ENCODE peak calls at places on chromosomes 3 and 15, in seven cellular contexts. One of them, this sample, is unnamed.

GRCh38 chr3:147409143-147410121 is at the start of gene ZIC1:
- DNase-seq in psoas muscle: no peak
- DNase-seq in astrocyte: peak; percentile 59
- DNase-seq in IMR-90: no peak
- DNase-seq in foreskin keratinocyte: no peak
- DNase-seq in lung: no peak
- DNase-seq in heart left ventricle: no peak
- DNase-seq in this sample: no peak

GRCh38 chr3:195240171-195240701 is 30.7 kb downstream of the XXYLT1 start:
- DNase-seq in astrocyte: no peak
- DNase-seq in IMR-90: no peak
- DNase-seq in lung: peak; percentile 36
- DNase-seq in psoas muscle: peak; percentile 61
- DNase-seq in heart left ventricle: peak; percentile 76
- DNase-seq in foreskin keratinocyte: no peak
- DNase-seq in this sample: no peak

GRCh38 chr15:71055461-71055860 is 59.8 kb upstream of the THSD4 start:
- DNase-seq in astrocyte: peak; percentile 58
- DNase-seq in psoas muscle: no peak
- DNase-seq in heart left ventricle: no peak
- DNase-seq in IMR-90: peak; percentile 80
- DNase-seq in foreskin keratinocyte: no peak
- DNase-seq in lung: no peak
- DNase-seq in this sample: no peak

GRCh38 chr3:39255503-39256325 is 24.1 kb downstream of the CX3CR1 start:
- DNase-seq in psoas muscle: no peak
- DNase-seq in lung: peak; percentile 38
- DNase-seq in astrocyte: no peak
- DNase-seq in heart left ventricle: peak; percentile 42
- DNase-seq in foreskin keratinocyte: no peak
- DNase-seq in IMR-90: no peak
- DNase-seq in this sample: no peak

GRCh38 chr15:40793216-40793989 is 13.5 kb upstream of the ZFYVE19 start:
- DNase-seq in lung: no peak
- DNase-seq in IMR-90: peak; percentile 98
- DNase-seq in astrocyte: peak; percentile 94
- DNase-seq in heart left ventricle: peak; percentile 48
- DNase-seq in foreskin keratinocyte: no peak
- DNase-seq in psoas muscle: peak; percentile 36
- DNase-seq in this sample: no peak

GRCh38 chr3:175477651-175478224 is 618.6 kb downstream of the NAALADL2 start:
- DNase-seq in lung: no peak
- DNase-seq in psoas muscle: no peak
- DNase-seq in heart left ventricle: no peak
- DNase-seq in foreskin keratinocyte: no peak
- DNase-seq in IMR-90: no peak
- DNase-seq in astrocyte: no peak
- DNase-seq in this sample: no peak

GRCh38 chr15:45855907-45856579 is 221.2 kb downstream of the SQOR start:
- DNase-seq in heart left ventricle: no peak
- DNase-seq in lung: no peak
- DNase-seq in IMR-90: no peak
- DNase-seq in foreskin keratinocyte: peak; percentile 93
- DNase-seq in astrocyte: no peak
- DNase-seq in psoas muscle: no peak
- DNase-seq in this sample: no peak

GRCh38 chr15:27492021-27492621 is 521.1 kb downstream of the GABRG3 start:
- DNase-seq in psoas muscle: no peak
- DNase-seq in foreskin keratinocyte: no peak
- DNase-seq in IMR-90: peak; percentile 1
- DNase-seq in lung: no peak
- DNase-seq in astrocyte: peak; percentile 97
- DNase-seq in heart left ventricle: no peak
- DNase-seq in this sample: no peak

GRCh38 chr3:195239121-195239520 is 31.8 kb downstream of the XXYLT1 start:
- DNase-seq in foreskin keratinocyte: no peak
- DNase-seq in psoas muscle: no peak
- DNase-seq in astrocyte: no peak
- DNase-seq in heart left ventricle: no peak
- DNase-seq in IMR-90: no peak
- DNase-seq in lung: peak; percentile 24
- DNase-seq in this sample: no peak

GRCh38 chr3:56810912-56811544 is 9.3 kb upstream of the ARHGEF3 start:
- DNase-seq in astrocyte: no peak
- DNase-seq in psoas muscle: no peak
- DNase-seq in foreskin keratinocyte: no peak
- DNase-seq in IMR-90: no peak
- DNase-seq in lung: no peak
- DNase-seq in heart left ventricle: no peak
- DNase-seq in this sample: no peak

GRCh38 chr15:58260186-58260910 is 122.2 kb downstream of the AQP9 start:
- DNase-seq in astrocyte: no peak
- DNase-seq in foreskin keratinocyte: no peak
- DNase-seq in IMR-90: peak; percentile 16
- DNase-seq in heart left ventricle: peak; percentile 40
- DNase-seq in lung: no peak
- DNase-seq in psoas muscle: no peak
- DNase-seq in this sample: no peak

GRCh38 chr15:34358948-34359347 is 8.0 kb downstream of the LPCAT4 start:
- DNase-seq in heart left ventricle: no peak
- DNase-seq in foreskin keratinocyte: no peak
- DNase-seq in IMR-90: no peak
- DNase-seq in psoas muscle: no peak
- DNase-seq in astrocyte: no peak
- DNase-seq in lung: no peak
- DNase-seq in this sample: no peak

GRCh38 chr3:133292251-133292650 is 107.6 kb upstream of the BFSP2 start:
- DNase-seq in heart left ventricle: no peak
- DNase-seq in astrocyte: no peak
- DNase-seq in foreskin keratinocyte: no peak
- DNase-seq in psoas muscle: no peak
- DNase-seq in IMR-90: no peak
- DNase-seq in lung: no peak
- DNase-seq in this sample: no peak

GRCh38 chr3:119292666-119293065 is 1.5 kb upstream of the ARHGAP31 start:
- DNase-seq in heart left ventricle: no peak
- DNase-seq in astrocyte: no peak
- DNase-seq in IMR-90: no peak
- DNase-seq in lung: no peak
- DNase-seq in psoas muscle: no peak
- DNase-seq in foreskin keratinocyte: no peak
- DNase-seq in this sample: no peak

GRCh38 chr3:186930143-186930638 is at the start of gene ST6GAL1:
- DNase-seq in IMR-90: peak; percentile 37
- DNase-seq in astrocyte: peak; percentile 50
- DNase-seq in lung: peak; percentile 78
- DNase-seq in heart left ventricle: peak; percentile 82
- DNase-seq in psoas muscle: peak; percentile 74
- DNase-seq in foreskin keratinocyte: peak; percentile 25
- DNase-seq in this sample: peak; percentile 50

GRCh38 chr3:37730383-37730782 is 131.3 kb upstream of the CTDSPL start:
- DNase-seq in heart left ventricle: no peak
- DNase-seq in lung: no peak
- DNase-seq in foreskin keratinocyte: no peak
- DNase-seq in psoas muscle: no peak
- DNase-seq in astrocyte: no peak
- DNase-seq in IMR-90: no peak
- DNase-seq in this sample: no peak

GRCh38 chr3:182636646-182637045 is 156.7 kb upstream of the ATP11B start:
- DNase-seq in foreskin keratinocyte: peak; percentile 56
- DNase-seq in psoas muscle: no peak
- DNase-seq in lung: no peak
- DNase-seq in heart left ventricle: no peak
- DNase-seq in astrocyte: peak; percentile 12
- DNase-seq in IMR-90: no peak
- DNase-seq in this sample: no peak

GRCh38 chr15:41585140-41586047 is 26.4 kb downstream of the TYRO3 start:
- DNase-seq in lung: peak; percentile 56
- DNase-seq in IMR-90: peak; percentile 44
- DNase-seq in astrocyte: peak; percentile 49
- DNase-seq in heart left ventricle: peak; percentile 51
- DNase-seq in psoas muscle: peak; percentile 62
- DNase-seq in foreskin keratinocyte: peak; percentile 21
- DNase-seq in this sample: no peak

GRCh38 chr15:48627260-48627969 is 18.1 kb downstream of the FBN1 start:
- DNase-seq in foreskin keratinocyte: peak; percentile 84
- DNase-seq in astrocyte: peak; percentile 79
- DNase-seq in IMR-90: peak; percentile 68
- DNase-seq in psoas muscle: no peak
- DNase-seq in lung: no peak
- DNase-seq in heart left ventricle: no peak
- DNase-seq in this sample: no peak
- H3K27ac ChIP-seq in foreskin keratinocyte: peak overlapping the region; percentile 42
- H3K27ac ChIP-seq in astrocyte: peak overlapping the region; percentile 58
- H3K27ac ChIP-seq in IMR-90: peak overlapping the region; percentile 34
- H3K27ac ChIP-seq in psoas muscle: no peak overlapping the region
- H3K27ac ChIP-seq in lung: no peak overlapping the region
- H3K27ac ChIP-seq in heart left ventricle: peak overlapping the region; percentile 28
- H3K27ac ChIP-seq in this sample: no peak overlapping the region

GRCh38 chr15:101523560-101523940 is 34.0 kb upstream of the PCSK6 start:
- DNase-seq in heart left ventricle: no peak
- DNase-seq in foreskin keratinocyte: no peak
- DNase-seq in astrocyte: no peak
- DNase-seq in lung: peak; percentile 27
- DNase-seq in psoas muscle: no peak
- DNase-seq in IMR-90: no peak
- DNase-seq in this sample: no peak
- H3K27me3 ChIP-seq in heart left ventricle: no peaks in the 10 kb centered on the region
- H3K27me3 ChIP-seq in foreskin keratinocyte: peaks cover 15% of the 10 kb centered on the region
- H3K27me3 ChIP-seq in astrocyte: peaks cover 3% of the 10 kb centered on the region
- H3K27me3 ChIP-seq in lung: no peaks in the 10 kb centered on the region
- H3K27me3 ChIP-seq in psoas muscle: peaks cover 2% of the 10 kb centered on the region
- H3K27me3 ChIP-seq in IMR-90: peaks cover 22% of the 10 kb centered on the region
- H3K27me3 ChIP-seq in this sample: no peaks in the 10 kb centered on the region

GRCh38 chr15:67156426-67156825 is 91.0 kb downstream of the SMAD3 start:
- DNase-seq in IMR-90: no peak
- DNase-seq in psoas muscle: no peak
- DNase-seq in foreskin keratinocyte: no peak
- DNase-seq in astrocyte: no peak
- DNase-seq in heart left ventricle: no peak
- DNase-seq in lung: no peak
- DNase-seq in this sample: no peak
- H3K4me1 ChIP-seq in IMR-90: peaks cover 21% of the 10 kb centered on the region
- H3K4me1 ChIP-seq in psoas muscle: peaks cover 68% of the 10 kb centered on the region
- H3K4me1 ChIP-seq in foreskin keratinocyte: peaks cover 7% of the 10 kb centered on the region
- H3K4me1 ChIP-seq in astrocyte: peaks cover 4% of the 10 kb centered on the region
- H3K4me1 ChIP-seq in heart left ventricle: peaks cover 41% of the 10 kb centered on the region
- H3K4me1 ChIP-seq in lung: peaks cover 13% of the 10 kb centered on the region
- H3K4me1 ChIP-seq in this sample: peaks cover 10% of the 10 kb centered on the region

GRCh38 chr15:65578904-65579728 is 31.8 kb downstream of the INTS14 start:
- DNase-seq in heart left ventricle: no peak
- DNase-seq in IMR-90: no peak
- DNase-seq in foreskin keratinocyte: no peak
- DNase-seq in astrocyte: no peak
- DNase-seq in lung: no peak
- DNase-seq in psoas muscle: no peak
- DNase-seq in this sample: no peak
- H3K27ac ChIP-seq in heart left ventricle: no peak overlapping the region
- H3K27ac ChIP-seq in IMR-90: no peak overlapping the region
- H3K27ac ChIP-seq in foreskin keratinocyte: no peak overlapping the region
- H3K27ac ChIP-seq in astrocyte: peak overlapping the region; percentile 58
- H3K27ac ChIP-seq in lung: no peak overlapping the region
- H3K27ac ChIP-seq in psoas muscle: no peak overlapping the region
- H3K27ac ChIP-seq in this sample: no peak overlapping the region

GRCh38 chr15:69629631-69630161 is 177.1 kb downstream of the RPLP1 start:
- DNase-seq in lung: no peak
- DNase-seq in heart left ventricle: no peak
- DNase-seq in foreskin keratinocyte: no peak
- DNase-seq in astrocyte: no peak
- DNase-seq in psoas muscle: no peak
- DNase-seq in IMR-90: no peak
- DNase-seq in this sample: no peak

GRCh38 chr15:69631005-69631404 is 178.4 kb downstream of the RPLP1 start:
- DNase-seq in foreskin keratinocyte: no peak
- DNase-seq in psoas muscle: no peak
- DNase-seq in heart left ventricle: no peak
- DNase-seq in astrocyte: no peak
- DNase-seq in IMR-90: no peak
- DNase-seq in lung: peak; percentile 7
- DNase-seq in this sample: no peak

GRCh38 chr15:69628256-69629093 is 175.9 kb downstream of the RPLP1 start:
- DNase-seq in psoas muscle: no peak
- DNase-seq in foreskin keratinocyte: no peak
- DNase-seq in heart left ventricle: no peak
- DNase-seq in lung: peak; percentile 46
- DNase-seq in astrocyte: no peak
- DNase-seq in IMR-90: no peak
- DNase-seq in this sample: no peak

GRCh38 chr15:69634860-69635259 is 182.2 kb downstream of the RPLP1 start:
- DNase-seq in psoas muscle: no peak
- DNase-seq in IMR-90: no peak
- DNase-seq in astrocyte: no peak
- DNase-seq in lung: no peak
- DNase-seq in foreskin keratinocyte: no peak
- DNase-seq in heart left ventricle: no peak
- DNase-seq in this sample: no peak

GRCh38 chr15:69631978-69632377 is 179.4 kb downstream of the RPLP1 start:
- DNase-seq in astrocyte: no peak
- DNase-seq in foreskin keratinocyte: no peak
- DNase-seq in heart left ventricle: no peak
- DNase-seq in lung: peak; percentile 6
- DNase-seq in IMR-90: no peak
- DNase-seq in psoas muscle: no peak
- DNase-seq in this sample: no peak
- H3K27me3 ChIP-seq in astrocyte: peaks cover 33% of the 10 kb centered on the region
- H3K27me3 ChIP-seq in foreskin keratinocyte: peaks cover 62% of the 10 kb centered on the region
- H3K27me3 ChIP-seq in heart left ventricle: no peaks in the 10 kb centered on the region
- H3K27me3 ChIP-seq in lung: no peaks in the 10 kb centered on the region
- H3K27me3 ChIP-seq in IMR-90: peaks cover 50% of the 10 kb centered on the region
- H3K27me3 ChIP-seq in psoas muscle: no peaks in the 10 kb centered on the region
- H3K27me3 ChIP-seq in this sample: no peaks in the 10 kb centered on the region

GRCh38 chr3:32841341-32841740 is 23.5 kb downstream of the TRIM71 start:
- DNase-seq in lung: no peak
- DNase-seq in IMR-90: no peak
- DNase-seq in psoas muscle: no peak
- DNase-seq in foreskin keratinocyte: no peak
- DNase-seq in heart left ventricle: no peak
- DNase-seq in astrocyte: no peak
- DNase-seq in this sample: no peak
- H3K4me1 ChIP-seq in lung: peaks cover 8% of the 10 kb centered on the region
- H3K4me1 ChIP-seq in IMR-90: no peaks in the 10 kb centered on the region
- H3K4me1 ChIP-seq in psoas muscle: no peaks in the 10 kb centered on the region
- H3K4me1 ChIP-seq in foreskin keratinocyte: no peaks in the 10 kb centered on the region
- H3K4me1 ChIP-seq in heart left ventricle: no peaks in the 10 kb centered on the region
- H3K4me1 ChIP-seq in astrocyte: no peaks in the 10 kb centered on the region
- H3K4me1 ChIP-seq in this sample: no peaks in the 10 kb centered on the region